ENCODE peak calls at places on chromosomes 6 and 20, in seven cellular contexts. L is stimulated activated CD4-positive, alpha-beta T cell treated with anti-CD3 and anti-CD28 coated beads, Interleukin-1b, Interleukin-23, amount 100 ng/mL, for 48 hours; K is progenitor cell of endocrine pancreas; T is PC-3; R is GM13977; S is ovary; F is activated naive CD4-positive, alpha-beta T cell treated with anti-CD3 and anti-CD28 coated beads, Interleukin-2, amount 10 ng/mL, durations not matched to agents 7 days and 5 days. W is an unnamed sample.

GRCh38 chr6:137000825-137001224 is 43.9 kb downstream of the IL20RA start:
- DNase-seq in F (no peak), L (no peak), K (no peak), S (no peak), R (no peak), T (peak; percentile 75), W (no peak)

GRCh38 chr6:97059473-97059872 is 134.9 kb downstream of the KLHL32 start:
- DNase-seq in K (no peak), S (no peak), F (no peak), T (peak; percentile 57), R (peak; percentile 68), L (no peak), W (no peak)

GRCh38 chr6:30889921-30890645 is 5.8 kb downstream of the DDR1 start:
- DNase-seq in L (no peak), R (no peak), S (no peak), T (no peak), K (no peak), F (no peak), W (peak; percentile 49)

GRCh38 chr20:24661255-24661654 is 191.8 kb downstream of the SYNDIG1 start:
- DNase-seq in R (no peak), L (no peak), S (no peak), T (no peak), F (no peak), K (no peak), W (no peak)

GRCh38 chr6:35402136-35402855 is 49.8 kb upstream of the FANCE start:
- DNase-seq in F (no peak), R (peak; percentile 51), T (no peak), L (no peak), S (no peak), K (no peak), W (no peak)

GRCh38 chr6:143967861-143968498 is 40.1 kb downstream of the PLAGL1 start:
- DNase-seq in T (no peak), L (no peak), F (no peak), R (no peak), S (no peak), K (no peak), W (no peak)

GRCh38 chr6:47836639-47837038 is 54.8 kb downstream of the OPN5 start:
- DNase-seq in K (no peak), F (no peak), T (peak; percentile 28), L (no peak), S (no peak), R (peak; percentile 18), W (no peak)

GRCh38 chr6:42137192-42137753 is 5.1 kb downstream of the C6orf132 start:
- DNase-seq in T (peak; percentile 77), F (no peak), S (no peak), K (no peak), R (no peak), L (no peak), W (no peak)

GRCh38 chr20:6142348-6142993 is 19.6 kb upstream of the FERMT1 start:
- DNase-seq in R (peak; percentile 65), T (peak; percentile 89), K (peak; percentile 31), L (peak; percentile 8), S (no peak), F (peak; percentile 55), W (peak; percentile 67)

GRCh38 chr20:755931-756330 is 12.4 kb downstream of the SLC52A3 start:
- DNase-seq in L (no peak), F (no peak), S (no peak), R (no peak), T (no peak), K (no peak), W (no peak)

GRCh38 chr6:63807056-63807455 is 171.5 kb downstream of the PHF3 start:
- DNase-seq in T (no peak), L (no peak), F (no peak), R (no peak), K (no peak), S (no peak), W (no peak)

GRCh38 chr6:107128175-107128574 is 12.9 kb upstream of the BEND3 start:
- DNase-seq in T (no peak), K (no peak), S (no peak), R (no peak), F (no peak), L (no peak), W (no peak)

GRCh38 chr20:57618091-57618765 is 2.0 kb downstream of the ZBP1 start:
- DNase-seq in T (peak; percentile 99), L (no peak), F (peak; percentile 46), S (no peak), K (no peak), R (no peak), W (no peak)

GRCh38 chr6:32796848-32797776 is 19.7 kb downstream of the HLA-DOB start:
- DNase-seq in R (peak; percentile 52), K (peak; percentile 71), T (peak; percentile 84), L (peak; percentile 67), S (peak; percentile 81), F (peak; percentile 83), W (peak; percentile 82)

GRCh38 chr20:63529180-63529860 is 7.9 kb downstream of the PTK6 start:
- DNase-seq in S (peak; percentile 21), F (peak; percentile 20), K (peak; percentile 8), R (no peak), T (no peak), L (no peak), W (no peak)

GRCh38 chr20:33658929-33659328 is 3.2 kb upstream of the C20orf144 start:
- DNase-seq in R (no peak), L (peak; percentile 1), S (no peak), F (no peak), K (no peak), T (no peak), W (no peak)

GRCh38 chr6:44917430-44917829 is 410.7 kb upstream of the RUNX2 start:
- DNase-seq in S (no peak), L (no peak), K (no peak), F (no peak), R (no peak), T (peak; percentile 76), W (no peak)

GRCh38 chr6:35057449-35058030 is 83.6 kb downstream of the TCP11 start:
- DNase-seq in T (no peak), F (no peak), L (no peak), K (no peak), S (no peak), R (no peak), W (no peak)

GRCh38 chr6:98927534-98927933 is 20.2 kb downstream of the FBXL4 start:
- DNase-seq in L (no peak), R (no peak), S (no peak), T (no peak), K (no peak), F (no peak), W (no peak)

GRCh38 chr6:41494212-41495115 is 51.7 kb upstream of the FOXP4 start:
- DNase-seq in K (no peak), S (no peak), L (no peak), R (no peak), T (no peak), F (no peak), W (no peak)

GRCh38 chr6:137349856-137350830 is 131.0 kb upstream of the IFNGR1 start:
- DNase-seq in R (no peak), K (no peak), L (no peak), T (no peak), S (no peak), F (no peak), W (no peak)

GRCh38 chr20:8837396-8837795 is 231.5 kb upstream of the PLCB4 start:
- DNase-seq in T (peak; percentile 35), L (no peak), S (no peak), K (no peak), R (no peak), F (no peak), W (no peak)

GRCh38 chr20:4272225-4272624 is 256.9 kb upstream of the RNF24 start:
- DNase-seq in T (no peak), F (no peak), L (no peak), S (no peak), K (no peak), R (no peak), W (no peak)

GRCh38 chr6:4943716-4944115 is 60.1 kb downstream of the RPP40 start:
- DNase-seq in F (no peak), S (no peak), K (no peak), L (no peak), T (no peak), R (no peak), W (no peak)

GRCh38 chr20:33259371-33259770 is 23.6 kb downstream of the BPIFA1 start:
- DNase-seq in F (no peak), T (no peak), L (no peak), R (no peak), K (no peak), S (no peak), W (no peak)

GRCh38 chr6:494394-494793 is 102.8 kb downstream of the IRF4 start:
- DNase-seq in R (no peak), K (no peak), T (no peak), L (no peak), F (no peak), S (no peak), W (no peak)

GRCh38 chr6:133396225-133396624 is 155.1 kb downstream of the EYA4 start:
- DNase-seq in S (no peak), K (no peak), R (no peak), T (peak; percentile 35), L (no peak), F (no peak), W (no peak)

GRCh38 chr20:12966468-12967085 is 42.2 kb upstream of the SPTLC3 start:
- DNase-seq in T (peak; percentile 75), S (no peak), L (no peak), F (no peak), K (no peak), R (no peak), W (no peak)

GRCh38 chr6:121498481-121499276 is 63.2 kb downstream of the GJA1 start:
- DNase-seq in F (no peak), S (no peak), L (no peak), K (no peak), T (peak; percentile 18), R (no peak), W (no peak)

GRCh38 chr20:44398303-44398702 is 42.8 kb downstream of the HNF4A start:
- DNase-seq in R (no peak), K (no peak), F (no peak), S (no peak), T (peak; percentile 93), L (no peak), W (no peak)

GRCh38 chr6:124964084-124964763 is 2.0 kb downstream of the RNF217 start:
- DNase-seq in R (no peak), K (no peak), L (no peak), T (no peak), S (peak; percentile 44), F (no peak), W (no peak)

GRCh38 chr6:33620158-33620583 is 951 bp upstream of the ITPR3 start:
- DNase-seq in T (peak; percentile 47), S (no peak), L (peak; percentile 19), F (peak; percentile 69), K (no peak), R (peak; percentile 60), W (peak; percentile 62)

GRCh38 chr20:2585811-2586210 is 49.4 kb downstream of the TMC2 start:
- DNase-seq in S (no peak), T (peak; percentile 69), L (no peak), R (no peak), K (no peak), F (no peak), W (no peak)

GRCh38 chr20:15967334-15967733 is 605.9 kb downstream of the KIF16B start:
- DNase-seq in T (no peak), K (no peak), L (no peak), R (no peak), F (no peak), S (no peak), W (no peak)

GRCh38 chr6:116159782-116160524 is 34.0 kb upstream of the COL10A1 start:
- DNase-seq in K (no peak), L (no peak), T (no peak), F (no peak), R (no peak), S (no peak), W (no peak)

GRCh38 chr6:127343753-127344659 is 597 bp upstream of the ECHDC1 start:
- DNase-seq in F (peak; percentile 21), K (no peak), R (peak; percentile 20), L (no peak), T (peak; percentile 19), S (no peak), W (no peak)

GRCh38 chr6:150631982-150632642 is 32.4 kb downstream of the PLEKHG1 start:
- DNase-seq in T (no peak), K (no peak), F (no peak), L (no peak), S (no peak), R (no peak), W (no peak)

GRCh38 chr6:116531675-116532570 is 13.6 kb downstream of the TRAPPC3L start:
- DNase-seq in L (peak; percentile 28), R (peak; percentile 63), S (peak; percentile 54), T (peak; percentile 67), K (peak; percentile 32), F (peak; percentile 76), W (peak; percentile 65)